ENCODE peak calls at places on chromosomes 4 and X, in four cellular contexts. L is spleen, X is endodermal cell, J is left ventricle myocardium inferior. V is an unnamed sample.
A peak's percentile ranks its signal among the peaks of the same experiment; 100 is the strongest.

GRCh38 chrX:17475820-17476219 is 100.8 kb downstream of the NHS start:
- DNase-seq in L (no peak), X (no peak), J (no peak), V (no peak)

GRCh38 chrX:905828-906566 is 275.4 kb downstream of the SHOX start:
- DNase-seq in L (peak; percentile 62), X (no peak), J (no peak), V (no peak)

GRCh38 chrX:45517090-45517973 is 316.7 kb upstream of the DIPK2B start:
- DNase-seq in L (no peak), X (no peak), J (no peak), V (no peak)

GRCh38 chr4:138021116-138021820 is 220.9 kb downstream of the SLC7A11 start:
- DNase-seq in L (no peak), X (no peak), J (no peak), V (no peak)

GRCh38 chr4:126604273-126604867 is 1028.4 kb upstream of the INTU start:
- DNase-seq in L (no peak), X (no peak), J (no peak), V (no peak)

GRCh38 chr4:95984081-95984480 is 144.2 kb downstream of the PDHA2 start:
- DNase-seq in L (no peak), X (no peak), J (no peak), V (no peak)

GRCh38 chr4:120659626-120660170 is 262.8 kb downstream of the PRDM5 start:
- DNase-seq in L (no peak), X (no peak), J (no peak), V (no peak)

GRCh38 chr4:64857198-64857597 is 447.9 kb upstream of the TECRL start:
- DNase-seq in L (no peak), X (no peak), J (no peak), V (no peak)

GRCh38 chrX:144840616-144841015 is 406.7 kb upstream of the SPANXN1 start:
- DNase-seq in L (no peak), X (no peak), J (no peak), V (no peak)

GRCh38 chrX:11740794-11741193 is 17.2 kb upstream of the MSL3 start:
- DNase-seq in L (no peak), X (no peak), J (no peak), V (no peak)

GRCh38 chrX:17046478-17047097 is 100.1 kb downstream of the REPS2 start:
- DNase-seq in L (no peak), X (peak; percentile 88), J (peak; percentile 24), V (peak; percentile 41)

GRCh38 chr4:8464376-8464775 is 23.8 kb downstream of the TRMT44 start:
- DNase-seq in L (no peak), X (no peak), J (no peak), V (no peak)

GRCh38 chr4:8459867-8460453 is 19.4 kb downstream of the TRMT44 start:
- DNase-seq in L (no peak), X (peak; percentile 65), J (no peak), V (no peak)

GRCh38 chr4:8461616-8462015 is 21.0 kb downstream of the TRMT44 start:
- DNase-seq in L (no peak), X (no peak), J (no peak), V (no peak)

GRCh38 chr4:8463811-8464210 is 23.2 kb downstream of the TRMT44 start:
- DNase-seq in L (no peak), X (no peak), J (no peak), V (no peak)

DNA sequence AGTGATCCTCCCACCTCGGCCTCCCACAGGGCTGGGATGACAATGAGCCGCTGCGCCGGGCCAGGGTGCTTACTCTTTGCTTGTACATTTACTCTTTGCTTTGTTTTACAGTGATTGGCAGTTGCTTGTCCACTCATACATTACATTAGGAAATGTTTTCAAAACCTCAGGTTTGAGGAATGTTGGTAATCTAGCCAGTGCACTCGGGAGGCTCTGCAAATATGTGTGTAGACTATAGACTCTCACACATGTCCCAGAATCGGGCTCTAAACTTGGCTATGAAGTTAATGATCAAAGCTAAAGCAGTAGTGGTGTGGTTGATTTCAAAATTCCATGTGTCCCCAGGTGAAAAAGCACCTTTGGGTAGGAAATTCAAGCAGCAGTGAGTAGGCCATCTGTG is 20.5 kb downstream of the TRMT44 start:
- DNase-seq in L (no peak), X (no peak), J (no peak), V (no peak)
- TF ChIP-seq CTCF in L (no peak), X (no peak), J (no peak), V (no peak)

DNA sequence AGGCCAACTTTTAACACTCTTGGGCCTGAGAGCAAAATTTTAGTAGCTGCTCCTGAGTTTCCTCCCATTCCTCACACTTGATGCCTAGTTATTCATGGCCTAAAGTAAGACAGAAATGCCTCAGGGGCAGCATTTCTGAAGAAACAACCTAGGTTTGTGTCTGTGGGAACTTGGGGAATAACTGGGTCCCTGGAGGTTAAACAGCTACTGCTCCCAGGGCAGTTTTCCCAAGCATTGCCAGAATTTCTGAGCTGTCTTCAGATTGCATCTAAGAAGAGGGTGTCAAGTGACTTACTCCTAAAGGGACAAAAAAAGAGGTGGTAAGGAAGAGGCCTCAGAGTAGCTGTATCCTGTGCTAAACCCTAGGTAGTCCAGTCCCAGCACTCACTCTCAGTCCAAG is 130.8 kb upstream of the ACSL4 start:
- DNase-seq in L (no peak), X (no peak), J (no peak), V (no peak)
- H3K9me3 ChIP-seq in L (no peaks in the 10 kb centered on the region), X (no peaks in the 10 kb centered on the region), J (no peaks in the 10 kb centered on the region), V (no peaks in the 10 kb centered on the region)

GRCh38 chr4:186069734-186070133 is 778 bp downstream of the TLR3 start:
- DNase-seq in L (no peak), X (no peak), J (no peak), V (no peak)
- H3K4me3 ChIP-seq in L (no peak overlapping the region), X (no peak overlapping the region), J (peak overlapping the region; percentile 69), V (peak overlapping the region; percentile 59)

DNA sequence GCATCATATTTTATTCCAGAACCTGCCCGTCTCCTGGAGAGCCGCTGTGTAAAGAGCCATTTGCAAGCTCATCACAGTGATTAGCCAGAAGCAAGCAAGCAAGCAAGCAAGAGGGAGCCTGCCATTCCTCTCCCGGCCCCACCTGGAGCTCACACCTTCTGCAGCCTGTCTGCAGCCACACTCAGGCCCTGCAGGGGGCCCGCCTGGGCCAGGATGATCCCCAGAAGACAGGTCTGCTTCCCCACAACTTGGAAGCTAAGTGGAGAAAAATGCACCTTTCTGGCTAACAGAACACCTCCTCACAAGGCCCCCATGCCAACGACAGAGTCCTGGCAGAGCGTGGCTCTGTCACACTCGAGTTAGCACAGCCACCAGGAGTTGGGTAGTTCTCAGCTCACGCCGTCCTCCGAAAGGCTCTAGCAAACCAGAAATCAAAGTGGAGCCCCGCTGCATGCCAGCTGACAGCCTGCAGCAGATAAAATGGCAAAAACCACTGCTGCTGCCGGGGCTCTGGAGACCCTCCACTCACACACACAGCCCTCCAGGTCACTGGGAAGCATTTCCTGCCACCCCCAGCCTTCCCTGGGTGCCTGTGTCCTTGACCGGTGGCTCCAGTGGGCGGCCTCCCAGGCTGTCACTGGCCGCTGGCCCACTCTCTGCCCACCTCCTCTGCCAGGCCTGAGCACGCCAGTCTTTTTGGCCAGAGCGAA is 54.9 kb downstream of the DCTD start:
- DNase-seq in L (peak; percentile 55), X (peak; percentile 93), J (no peak), V (no peak)
- TF ChIP-seq CTCF in L (no peak), X (peak; percentile 66), J (no peak), V (no peak)

GRCh38 chr4:43238018-43238417 is 345.5 kb downstream of the GRXCR1 start:
- DNase-seq in L (no peak), X (no peak), J (no peak), V (no peak)
- H3K9me3 ChIP-seq in L (no peaks in the 10 kb centered on the region), X (no peaks in the 10 kb centered on the region), J (peaks cover 3% of the 10 kb centered on the region), V (no peaks in the 10 kb centered on the region)

GRCh38 chrX:151984328-151984727 is 9.9 kb upstream of the GABRE start:
- DNase-seq in L (no peak), X (no peak), J (no peak), V (no peak)
- H3K4me3 ChIP-seq in L (no peak overlapping the region), X (no peak overlapping the region), J (no peak overlapping the region), V (no peak overlapping the region)